ENCODE peak calls at places on chromosomes 12 and 14, in four cellular contexts. U is activated naive CD8-positive, alpha-beta T cell treated with anti-CD3 and anti-CD28 coated beads for 36 hours; G is NAMALWA; D is AG09309. I is an unnamed sample.

GRCh38 chr12:51591020-51591901 is at the start of gene SCN8A:
- DNase-seq in D (no peak), G (peak), U (peak), I (no peak)

GRCh38 chr14:31758941-31759340 is 197.7 kb downstream of the NUBPL start:
- DNase-seq in D (no peak), G (no peak), U (no peak), I (no peak)

GRCh38 chr12:50057896-50058670 is 687 bp downstream of the ASIC1 start:
- DNase-seq in D (no peak), G (no peak), U (peak), I (no peak)

GRCh38 chr14:98408713-98409112 is 863.3 kb downstream of the BCL11B start:
- DNase-seq in G (no peak), U (no peak), D (no peak), I (no peak)

GRCh38 chr12:119225454-119225853 is 46.7 kb downstream of the HSPB8 start:
- DNase-seq in G (no peak), D (no peak), U (no peak), I (no peak)

GRCh38 chr14:85191986-85192385 is 338.0 kb upstream of the FLRT2 start:
- DNase-seq in D (no peak), G (no peak), U (no peak), I (no peak)

GRCh38 chr14:33685026-33685425 is 265.8 kb downstream of the EGLN3 start:
- DNase-seq in G (no peak), U (no peak), D (no peak), I (no peak)

GRCh38 chr14:100535287-100536131 is 51.7 kb downstream of the BEGAIN start:
- DNase-seq in D (no peak), U (no peak), G (no peak), I (no peak)

GRCh38 chr12:10365716-10366433 is 24.0 kb downstream of the KLRK1 start:
- DNase-seq in D (no peak), U (no peak), G (peak), I (no peak)

GRCh38 chr12:52813203-52813819 is 605 bp downstream of the KRT4 start:
- DNase-seq in D (no peak), G (no peak), U (no peak), I (no peak)

GRCh38 chr12:131855521-131856142 is 27.4 kb downstream of the MMP17 start:
- DNase-seq in U (no peak), D (no peak), G (no peak), I (peak)

GRCh38 chr14:89007906-89008305 is 183.5 kb downstream of the TTC8 start:
- DNase-seq in D (no peak), G (no peak), U (no peak), I (no peak)

GRCh38 chr14:94000986-94001385 is 3.9 kb downstream of the CCDC197 start:
- DNase-seq in U (no peak), G (no peak), D (no peak), I (no peak)

GRCh38 chr14:41350476-41350875 is 256.2 kb upstream of the LRFN5 start:
- DNase-seq in U (no peak), D (no peak), G (no peak), I (peak)

GRCh38 chr12:115846516-115846915 is 431.0 kb downstream of the MED13L start:
- DNase-seq in G (no peak), U (no peak), D (no peak), I (no peak)

GRCh38 chr14:69685716-69686115 is 74.3 kb downstream of the SUSD6 start:
- DNase-seq in G (no peak), U (no peak), D (no peak), I (no peak)

GRCh38 chr12:85466906-85467305 is 186.9 kb downstream of the ALX1 start:
- DNase-seq in U (no peak), G (no peak), D (no peak), I (no peak)

GRCh38 chr14:104174051-104174450 is 35.7 kb downstream of the KIF26A start:
- DNase-seq in U (no peak), D (no peak), G (no peak), I (no peak)

GRCh38 chr12:100290016-100290415 is 23.0 kb downstream of the SCYL2 start:
- DNase-seq in G (no peak), U (no peak), D (no peak), I (no peak)

GRCh38 chr14:58666737-58667136 is 29.0 kb downstream of the DACT1 start:
- DNase-seq in G (no peak), U (no peak), D (no peak), I (no peak)

GRCh38 chr12:113664224-113664681 is 192.6 kb upstream of the LHX5 start:
- DNase-seq in D (no peak), U (no peak), G (no peak), I (no peak)

GRCh38 chr12:91133871-91134270 is 22.6 kb upstream of the LUM start:
- DNase-seq in D (peak), G (no peak), U (no peak), I (no peak)

GRCh38 chr12:107396991-107397390 is 288.6 kb upstream of the PWP1 start:
- DNase-seq in U (no peak), G (no peak), D (no peak), I (peak)

GRCh38 chr12:94875525-94875924 is 128.0 kb downstream of the NDUFA12 start:
- DNase-seq in G (peak), D (no peak), U (peak), I (peak)

GRCh38 chr12:25994252-25994651 is 35.8 kb downstream of the RASSF8 start:
- DNase-seq in G (no peak), D (peak), U (no peak), I (no peak)

GRCh38 chr12:68804654-68805591 is 3.1 kb upstream of the MDM2 start:
- DNase-seq in G (no peak), D (no peak), U (no peak), I (no peak)

GRCh38 chr14:101500681-101501080 is 60.6 kb upstream of the DIO3 start:
- DNase-seq in U (no peak), D (no peak), G (no peak), I (no peak)

GRCh38 chr12:113802966-113803828 is 162.9 kb downstream of the RBM19 start:
- DNase-seq in D (no peak), G (no peak), U (no peak), I (no peak)

GRCh38 chr12:2027379-2027778 is 23.1 kb upstream of the DCP1B start:
- DNase-seq in G (no peak), U (no peak), D (no peak), I (no peak)

GRCh38 chr14:71933026-71933587 is 878 bp downstream of the RGS6 start:
- DNase-seq in D (no peak), U (peak), G (no peak), I (no peak)

GRCh38 chr14:76181546-76181945 is 29.8 kb downstream of the GPATCH2L start:
- DNase-seq in U (no peak), G (peak), D (no peak), I (no peak)

GRCh38 chr14:94348836-94349235 is 25.7 kb upstream of the SERPINA6 start:
- DNase-seq in U (no peak), D (no peak), G (no peak), I (no peak)

GRCh38 chr12:89064780-89065179 is 287.5 kb downstream of the DUSP6 start:
- DNase-seq in G (no peak), U (no peak), D (peak), I (peak)

GRCh38 chr12:130462558-130462924 is 124.9 kb downstream of the PIWIL1 start:
- DNase-seq in D (no peak), U (no peak), G (no peak), I (no peak)